ENCODE peak calls at places on chromosomes 5 and 9, in ten cellular contexts. O is HCT116, N is spleen, P is Panc1, F is endothelial cell of umbilical vein, H is upper lobe of left lung, A is transverse colon, B is GM23338, U is HepG2, W is stomach. D is an unnamed sample.

GRCh38 chr9:35510745-35511428 is 21.0 kb downstream of the RUSC2 start:
- DNase-seq in O (peak; percentile 73), N (no peak), P (no peak), F (peak; percentile 88), H (peak; percentile 52), A (peak; percentile 59), B (no peak), U (peak; percentile 88), W (peak; percentile 51), D (peak; percentile 73)

GRCh38 chr9:33458444-33458843 is 11.1 kb upstream of the AQP3 start:
- DNase-seq in O (peak; percentile 75), N (no peak), P (no peak), F (peak; percentile 38), H (peak; percentile 40), A (no peak), B (no peak), U (peak; percentile 20), W (peak; percentile 44), D (no peak)

GRCh38 chr5:159459951-159460538 is 129.8 kb upstream of the IL12B start:
- DNase-seq in O (no peak), N (no peak), P (no peak), F (no peak), H (no peak), A (no peak), B (no peak), U (no peak), W (no peak), D (no peak)

GRCh38 chr5:166330061-166330460 is 1961.4 kb upstream of the WWC1 start:
- DNase-seq in O (no peak), N (no peak), P (no peak), F (no peak), H (no peak), A (no peak), B (no peak), U (no peak), W (no peak), D (no peak)

GRCh38 chr5:58901271-58901670 is 318.4 kb downstream of the RAB3C start:
- DNase-seq in O (no peak), N (no peak), P (no peak), F (no peak), H (no peak), A (no peak), B (no peak), U (no peak), W (no peak), D (no peak)

GRCh38 chr5:139746691-139747582 is 48.7 kb upstream of the PSD2 start:
- DNase-seq in O (no peak), N (peak; percentile 93), P (no peak), F (no peak), H (no peak), A (peak; percentile 46), B (peak; percentile 70), U (no peak), W (peak; percentile 33), D (no peak)

GRCh38 chr9:8395022-8395421 is 595.4 kb upstream of the DMAC1 start:
- DNase-seq in O (no peak), N (no peak), P (no peak), F (no peak), H (no peak), A (no peak), B (peak; percentile 34), U (no peak), W (no peak), D (no peak)

GRCh38 chr5:12704955-12705354 is 800.7 kb upstream of the CTNND2 start:
- DNase-seq in O (no peak), N (no peak), P (no peak), F (no peak), H (no peak), A (no peak), B (peak; percentile 30), U (no peak), W (no peak), D (no peak)

GRCh38 chr5:1219768-1220100 is 5.4 kb upstream of the SLC6A18 start:
- DNase-seq in O (no peak), N (no peak), P (no peak), F (no peak), H (no peak), A (no peak), B (no peak), U (no peak), W (no peak), D (no peak)

GRCh38 chr5:453725-454481 is 10.9 kb downstream of the EXOC3 start:
- DNase-seq in O (no peak), N (peak; percentile 67), P (no peak), F (no peak), H (peak; percentile 17), A (peak; percentile 6), B (no peak), U (no peak), W (no peak), D (no peak)

GRCh38 chr9:38008168-38009034 is 60.6 kb downstream of the SHB start:
- DNase-seq in O (peak; percentile 82), N (no peak), P (peak; percentile 78), F (peak; percentile 80), H (peak; percentile 91), A (peak; percentile 39), B (no peak), U (peak; percentile 76), W (peak; percentile 35), D (no peak)

GRCh38 chr5:3751846-3752245 is 156.2 kb downstream of the IRX1 start:
- DNase-seq in O (no peak), N (no peak), P (no peak), F (no peak), H (no peak), A (no peak), B (no peak), U (no peak), W (no peak), D (no peak)
- TF ChIP-seq POLR2AphosphoS5 in O (no peak), N (no peak), P (no peak), F (no peak), H (no peak), A (no peak), B (no peak), U (no peak), W (no peak), D (no peak)

GRCh38 chr5:103458497-103459040 is 104.0 kb downstream of the NUDT12 start:
- DNase-seq in O (no peak), N (no peak), P (no peak), F (no peak), H (no peak), A (no peak), B (no peak), U (no peak), W (no peak), D (no peak)
- H3K4me1 ChIP-seq in O (peaks cover 2% of the 10 kb centered on the region), N (no peaks in the 10 kb centered on the region), P (no peaks in the 10 kb centered on the region), F (peaks cover 5% of the 10 kb centered on the region), H (no peaks in the 10 kb centered on the region), A (no peaks in the 10 kb centered on the region), B (no peaks in the 10 kb centered on the region), U (no peaks in the 10 kb centered on the region), W (no peaks in the 10 kb centered on the region), D (no peaks in the 10 kb centered on the region)

GRCh38 chr5:149885512-149885911 is 59.1 kb downstream of the PDE6A start:
- DNase-seq in O (no peak), N (no peak), P (no peak), F (no peak), H (no peak), A (no peak), B (no peak), U (no peak), W (no peak), D (no peak)

GRCh38 chr5:149886060-149886459 is 58.5 kb downstream of the PDE6A start:
- DNase-seq in O (no peak), N (no peak), P (no peak), F (no peak), H (no peak), A (peak; percentile 29), B (no peak), U (no peak), W (no peak), D (no peak)

GRCh38 chr5:149886697-149887470 is 57.7 kb downstream of the PDE6A start:
- DNase-seq in O (no peak), N (no peak), P (no peak), F (no peak), H (peak; percentile 59), A (no peak), B (no peak), U (no peak), W (no peak), D (no peak)

GRCh38 chr5:149888280-149888679 is 56.3 kb downstream of the PDE6A start:
- DNase-seq in O (no peak), N (no peak), P (no peak), F (no peak), H (no peak), A (no peak), B (no peak), U (no peak), W (no peak), D (no peak)

GRCh38 chr5:149887622-149888183 is 56.9 kb downstream of the PDE6A start:
- DNase-seq in O (peak; percentile 12), N (no peak), P (no peak), F (peak; percentile 42), H (no peak), A (no peak), B (no peak), U (peak; percentile 67), W (no peak), D (no peak)
- H3K27ac ChIP-seq in O (no peak overlapping the region), N (no peak overlapping the region), P (peak overlapping the region; percentile 8), F (no peak overlapping the region), H (no peak overlapping the region), A (no peak overlapping the region), B (no peak overlapping the region), U (no peak overlapping the region), W (no peak overlapping the region), D (no peak overlapping the region)

GRCh38 chr9:120919639-120920494 is 6.7 kb downstream of the TRAF1 start:
- DNase-seq in O (no peak), N (no peak), P (no peak), F (no peak), H (no peak), A (no peak), B (no peak), U (no peak), W (no peak), D (no peak)
- TF ChIP-seq POLR2AphosphoS5 in O (no peak), N (no peak), P (no peak), F (no peak), H (no peak), A (no peak), B (no peak), U (no peak), W (no peak), D (no peak)

DNA sequence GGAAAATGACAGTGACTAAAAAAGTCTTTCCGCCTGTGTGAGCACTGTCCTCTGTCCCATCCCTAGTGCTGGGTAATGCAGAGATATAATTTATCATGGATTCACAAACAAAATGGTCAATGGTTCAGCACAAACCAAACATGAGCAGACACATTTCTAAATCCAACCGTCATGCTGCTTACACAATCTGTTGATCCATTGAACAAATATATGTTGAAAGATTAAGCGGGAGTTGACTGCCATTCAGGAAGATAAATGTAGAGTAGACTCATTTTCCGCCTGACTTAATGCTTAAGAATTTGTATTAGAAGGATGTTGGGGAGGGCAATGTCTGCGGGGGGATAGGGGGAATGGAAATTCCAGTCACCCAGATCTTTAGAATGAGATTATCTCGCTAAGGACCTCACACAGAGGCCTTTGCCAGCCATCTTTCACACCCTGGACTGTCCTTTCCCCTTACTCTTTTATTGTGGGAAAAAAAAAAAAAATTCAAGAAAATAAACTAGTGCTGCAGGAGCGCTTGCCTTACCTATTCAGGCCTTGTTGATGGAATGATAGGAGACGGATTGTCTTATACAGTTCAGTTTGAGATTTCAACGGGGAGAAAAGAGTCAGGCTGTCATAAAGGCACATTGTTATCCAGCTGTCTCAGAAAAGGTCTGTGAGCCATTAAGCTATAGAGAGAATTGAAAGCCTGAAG is 153.7 kb downstream of the TLE1 start:
- DNase-seq in O (no peak), N (no peak), P (peak; percentile 77), F (no peak), H (no peak), A (no peak), B (no peak), U (peak; percentile 99), W (no peak), D (no peak)
- H3K4me1 ChIP-seq in O (no peaks in the 10 kb centered on the region), N (no peaks in the 10 kb centered on the region), P (no peaks in the 10 kb centered on the region), F (no peaks in the 10 kb centered on the region), H (no peaks in the 10 kb centered on the region), A (no peaks in the 10 kb centered on the region), B (peaks cover 18% of the 10 kb centered on the region), U (peaks cover 58% of the 10 kb centered on the region), W (peaks cover under 1% of the 10 kb centered on the region), D (no peaks in the 10 kb centered on the region)

D was measured in breast epithelium.